ENCODE peak calls at places on chromosome 12, in four cellular contexts. S, B, J and X are unnamed samples.

GRCh38 chr12:128408669-128409068 is 141.7 kb downstream of the TMEM132C start:
- DNase-seq in J (no peak), B (no peak), S (no peak), X (no peak)

GRCh38 chr12:113299619-113300237 is 35.2 kb downstream of the SLC8B1 start:
- DNase-seq in S (no peak), J (peak), B (no peak), X (peak)

GRCh38 chr12:124867389-124867930 is 3.8 kb upstream of the SCARB1 start:
- DNase-seq in S (no peak), B (no peak), J (peak), X (peak)

GRCh38 chr12:16913832-16914490 is 308.0 kb upstream of the LMO3 start:
- DNase-seq in B (no peak), S (no peak), J (no peak), X (no peak)

GRCh38 chr12:119902084-119902509 is 25.0 kb upstream of the CIT start:
- DNase-seq in S (no peak), B (peak), J (peak), X (peak)

GRCh38 chr12:66049538-66050282 is 80.8 kb downstream of the LLPH start:
- DNase-seq in S (no peak), B (no peak), J (no peak), X (peak)

GRCh38 chr12:41345071-41345470 is 157.0 kb downstream of the PDZRN4 start:
- DNase-seq in J (no peak), B (no peak), S (no peak), X (no peak)

GRCh38 chr12:108720757-108721514 is 10.4 kb downstream of the CORO1C start:
- DNase-seq in S (no peak), B (no peak), J (peak), X (peak)

GRCh38 chr12:65518771-65519170 is 240.3 kb downstream of the MSRB3 start:
- DNase-seq in B (no peak), S (no peak), J (no peak), X (no peak)